ENCODE peak calls at places on chromosomes 12 and 14, in six cellular contexts. X is heart left ventricle, F is tibial nerve, V is Peyer's patch, Z is HepG2, M is A549. P is an unnamed sample.

GRCh38 chr12:124369055-124369900 is 74.4 kb downstream of the RFLNA start:
- DNase-seq in V (peak), M (no peak), Z (peak), X (peak), F (peak), P (peak)

GRCh38 chr14:99590746-99591555 is 13.1 kb downstream of the CCDC85C start:
- DNase-seq in M (no peak), F (no peak), Z (no peak), X (no peak), V (no peak), P (no peak)

GRCh38 chr12:28941248-28941647 is 207.8 kb upstream of the FAR2 start:
- DNase-seq in X (no peak), M (no peak), F (no peak), V (no peak), Z (no peak), P (no peak)

GRCh38 chr12:104201238-104202001 is 14.2 kb upstream of the TXNRD1 start:
- DNase-seq in M (peak), Z (peak), F (no peak), X (no peak), V (peak), P (peak)

GRCh38 chr12:105814283-105814682 is 324.5 kb downstream of the NUAK1 start:
- DNase-seq in M (no peak), V (no peak), F (no peak), X (no peak), Z (no peak), P (no peak)

GRCh38 chr12:7042847-7043246 is 17.7 kb upstream of the C1S start:
- DNase-seq in Z (peak), F (no peak), M (peak), X (no peak), V (no peak), P (no peak)

GRCh38 chr14:99872786-99873440 is 79.7 kb downstream of the EML1 start:
- DNase-seq in Z (no peak), F (no peak), V (no peak), M (no peak), X (no peak), P (no peak)

GRCh38 chr14:65210827-65211192 is 108.5 kb upstream of the MAX start:
- DNase-seq in F (no peak), V (no peak), X (no peak), M (no peak), Z (no peak), P (no peak)

GRCh38 chr12:68237523-68238070 is 12.0 kb upstream of the IL26 start:
- DNase-seq in F (no peak), M (no peak), X (no peak), Z (no peak), V (no peak), P (no peak)

GRCh38 chr12:133220521-133220920 is 15.2 kb downstream of the ANHX start:
- DNase-seq in M (no peak), X (no peak), Z (no peak), V (no peak), F (no peak), P (no peak)

GRCh38 chr14:24279301-24280186 is 8.1 kb upstream of the RABGGTA start:
- DNase-seq in M (no peak), X (peak), Z (no peak), V (peak), F (no peak), P (no peak)

GRCh38 chr12:94779520-94779919 is 129.2 kb upstream of the TMCC3 start:
- DNase-seq in M (no peak), F (no peak), V (no peak), Z (no peak), X (no peak), P (no peak)

GRCh38 chr12:93571854-93572711 is at the start of gene SOCS2:
- DNase-seq in F (no peak), X (peak), V (peak), Z (no peak), M (peak), P (no peak)

GRCh38 chr14:60510976-60511599 is 2.1 kb downstream of the SIX6 start:
- DNase-seq in M (no peak), X (no peak), F (no peak), Z (no peak), V (no peak), P (no peak)

GRCh38 chr12:120961604-120962486 is 16.5 kb upstream of the HNF1A start:
- DNase-seq in F (peak), M (peak), V (no peak), Z (no peak), X (peak), P (no peak)

GRCh38 chr12:106586803-106587684 is 4.2 kb downstream of the RFX4 start:
- DNase-seq in V (no peak), M (no peak), Z (no peak), X (no peak), F (no peak), P (no peak)

GRCh38 chr14:86296173-86296572 is 766.2 kb downstream of the FLRT2 start:
- DNase-seq in F (no peak), X (no peak), V (no peak), Z (no peak), M (no peak), P (no peak)

GRCh38 chr12:47124451-47124850 is 44.7 kb upstream of the AMIGO2 start:
- DNase-seq in M (no peak), V (no peak), Z (no peak), F (no peak), X (no peak), P (no peak)

GRCh38 chr12:70536650-70537049 is 100.6 kb downstream of the PTPRB start:
- DNase-seq in V (no peak), F (no peak), M (no peak), Z (no peak), X (no peak), P (no peak)

GRCh38 chr12:125225641-125226040 is 160.4 kb downstream of the AACS start:
- DNase-seq in M (no peak), V (no peak), F (no peak), X (no peak), Z (no peak), P (no peak)

GRCh38 chr12:24709201-24709600 is 239.7 kb downstream of the BCAT1 start:
- DNase-seq in Z (no peak), V (no peak), M (no peak), F (no peak), X (no peak), P (no peak)

GRCh38 chr12:23132357-23132756 is 507.4 kb downstream of the ETNK1 start:
- DNase-seq in X (no peak), M (no peak), F (no peak), V (no peak), Z (no peak), P (no peak)

GRCh38 chr14:60650382-60650961 is 1.2 kb upstream of the SIX1 start:
- DNase-seq in F (no peak), X (no peak), M (no peak), V (no peak), Z (no peak), P (no peak)

GRCh38 chr14:67491285-67491684 is 2.8 kb upstream of the TMEM229B start:
- DNase-seq in M (no peak), V (no peak), X (no peak), F (no peak), Z (no peak), P (no peak)

GRCh38 chr14:35121026-35121886 is 534 bp downstream of the PPP2R3C start:
- DNase-seq in V (no peak), M (peak), F (no peak), Z (no peak), X (no peak), P (no peak)

GRCh38 chr14:61470261-61470953 is 149.0 kb downstream of the PRKCH start:
- DNase-seq in Z (no peak), X (peak), F (no peak), V (no peak), M (no peak), P (no peak)

GRCh38 chr12:105721051-105721825 is 390.7 kb downstream of the C12orf75 start:
- DNase-seq in V (no peak), X (no peak), M (no peak), F (no peak), Z (no peak), P (no peak)

GRCh38 chr14:58171090-58171489 is 19.1 kb upstream of the ARMH4 start:
- DNase-seq in F (peak), M (peak), V (no peak), Z (peak), X (peak), P (peak)

GRCh38 chr12:106954462-106955376 is 988 bp upstream of the TMEM263 start:
- DNase-seq in M (no peak), Z (no peak), F (peak), X (peak), V (peak), P (peak)

GRCh38 chr12:6953417-6954315 is 2.5 kb downstream of the PTPN6 start:
- DNase-seq in M (no peak), X (peak), Z (no peak), V (peak), F (no peak), P (no peak)

GRCh38 chr12:47739297-47739696 is 14.0 kb upstream of the ENDOU start:
- DNase-seq in M (no peak), Z (no peak), F (no peak), X (peak), V (no peak), P (no peak)

GRCh38 chr14:104355101-104355691 is 216.8 kb downstream of the KIF26A start:
- DNase-seq in Z (no peak), F (no peak), M (no peak), V (no peak), X (peak), P (peak)

GRCh38 chr12:55019784-55020183 is at the start of gene NEUROD4:
- DNase-seq in V (no peak), X (peak), F (no peak), M (no peak), Z (peak), P (peak)

GRCh38 chr12:106133136-106134087 is 5.3 kb downstream of the NUAK1 start:
- DNase-seq in M (peak), Z (no peak), X (no peak), F (no peak), V (no peak), P (no peak)

GRCh38 chr12:29216266-29216665 is 67.2 kb downstream of the FAR2 start:
- DNase-seq in M (no peak), Z (no peak), F (no peak), V (no peak), X (no peak), P (no peak)

GRCh38 chr12:124191024-124191359 is 103.9 kb upstream of the RFLNA start:
- DNase-seq in M (no peak), X (no peak), Z (no peak), F (no peak), V (no peak), P (no peak)

GRCh38 chr12:21831671-21832357 is 57.3 kb upstream of the KCNJ8 start:
- DNase-seq in Z (no peak), F (no peak), M (no peak), V (no peak), X (peak), P (peak)

GRCh38 chr14:101475468-101476257 is 85.6 kb upstream of the DIO3 start:
- DNase-seq in M (peak), F (no peak), X (no peak), Z (peak), V (no peak), P (peak)
- TF ChIP-seq POLR2A in M (no peak), F (no peak), X (no peak), Z (no peak), V (no peak), P (no peak)

GRCh38 chr12:32261638-32262037 is 137.7 kb upstream of the FGD4 start:
- DNase-seq in M (no peak), X (no peak), V (no peak), F (no peak), Z (peak), P (no peak)
- TF ChIP-seq CTCF in M (peak), X (no peak), V (no peak), F (no peak), Z (peak), P (no peak)

GRCh38 chr12:13203028-13203922 is 6.7 kb downstream of the EMP1 start:
- DNase-seq in F (peak), X (peak), Z (no peak), M (no peak), V (no peak), P (peak)
- H3K4me3 ChIP-seq in F (no peak), X (no peak), Z (no peak), M (no peak), V (no peak), P (no peak)

GRCh38 chr12:30696103-30696408 is 387 bp upstream of the IPO8 start:
- DNase-seq in X (no peak), F (no peak), M (no peak), Z (no peak), V (no peak), P (no peak)

GRCh38 chr12:30694412-30694955 is 1.2 kb downstream of the IPO8 start:
- DNase-seq in Z (no peak), V (no peak), F (no peak), M (no peak), X (no peak), P (no peak)

GRCh38 chr12:30694971-30695326 is 720 bp downstream of the IPO8 start:
- DNase-seq in V (peak), X (peak), M (peak), F (no peak), Z (peak), P (no peak)

GRCh38 chr12:30696486-30696885 is 817 bp upstream of the IPO8 start:
- DNase-seq in X (no peak), M (no peak), F (no peak), Z (no peak), V (no peak), P (no peak)

DNA sequence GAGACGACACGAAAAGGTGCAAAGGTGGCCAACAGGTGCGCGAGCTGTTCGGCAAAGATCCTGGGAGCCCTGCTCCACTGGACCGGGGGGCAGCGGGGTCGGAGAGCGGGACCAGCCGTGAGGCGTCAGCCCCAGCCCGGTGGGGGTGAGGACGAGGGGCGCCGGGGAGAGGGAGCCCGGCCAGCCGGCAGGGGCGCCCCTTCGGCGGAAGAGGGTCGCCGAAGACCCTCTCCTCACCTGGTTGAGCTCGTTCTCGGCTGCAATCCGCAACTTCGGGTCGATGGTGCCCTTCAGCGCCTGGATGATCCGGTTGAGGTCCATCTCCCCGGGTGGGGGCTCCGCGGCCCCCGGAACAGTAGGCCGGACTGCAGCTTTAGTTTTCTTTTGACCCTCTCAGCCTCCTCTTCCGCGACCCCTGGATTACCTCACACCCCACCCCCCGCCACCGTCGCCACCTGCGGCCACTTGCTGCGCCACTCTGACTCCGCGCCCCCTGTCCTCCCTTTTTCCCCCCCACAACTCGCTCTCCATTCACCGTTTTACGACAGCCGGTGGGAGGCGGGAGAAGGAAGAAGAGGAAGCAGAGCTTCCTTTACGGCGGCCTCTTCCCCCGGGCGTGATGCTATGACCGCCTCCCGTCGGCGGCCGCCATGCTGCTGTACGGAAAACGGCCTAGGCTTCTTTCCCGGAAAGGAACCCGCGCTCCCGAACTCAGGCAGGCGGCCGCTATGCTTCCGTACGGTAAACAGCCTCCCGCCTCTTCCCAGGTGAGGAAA is at the start of gene IPO8:
- DNase-seq in X (peak), M (peak), V (peak), F (peak), Z (peak), P (peak)
- TF ChIP-seq POLR2A in X (no peak), M (peak), V (no peak), F (no peak), Z (peak), P (no peak)

DNA sequence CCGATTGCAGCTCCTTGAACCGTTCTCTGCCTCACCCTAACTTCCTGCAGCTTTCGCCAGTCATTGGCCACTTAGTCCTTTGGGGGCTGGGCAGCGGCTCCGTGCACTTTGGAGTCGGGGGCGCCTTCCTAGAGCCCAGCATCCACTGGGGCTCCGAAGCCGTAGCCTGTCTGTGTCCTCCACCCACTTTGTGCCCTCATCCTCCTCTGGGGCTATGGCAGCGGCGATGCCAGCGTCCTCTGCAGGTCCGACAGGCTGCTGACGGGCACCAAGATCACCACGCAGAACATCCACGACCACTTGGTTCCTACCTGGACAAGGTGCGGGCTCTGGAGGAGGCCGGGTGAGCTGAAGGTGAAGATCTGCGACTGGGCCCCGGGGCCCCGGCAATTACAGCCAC is 11.8 kb upstream of the A2M start:
- DNase-seq in F (no peak), X (no peak), Z (no peak), V (no peak), M (no peak), P (no peak)
- TF ChIP-seq CTCF in F (no peak), X (no peak), Z (no peak), V (no peak), M (no peak), P (no peak)

DNA sequence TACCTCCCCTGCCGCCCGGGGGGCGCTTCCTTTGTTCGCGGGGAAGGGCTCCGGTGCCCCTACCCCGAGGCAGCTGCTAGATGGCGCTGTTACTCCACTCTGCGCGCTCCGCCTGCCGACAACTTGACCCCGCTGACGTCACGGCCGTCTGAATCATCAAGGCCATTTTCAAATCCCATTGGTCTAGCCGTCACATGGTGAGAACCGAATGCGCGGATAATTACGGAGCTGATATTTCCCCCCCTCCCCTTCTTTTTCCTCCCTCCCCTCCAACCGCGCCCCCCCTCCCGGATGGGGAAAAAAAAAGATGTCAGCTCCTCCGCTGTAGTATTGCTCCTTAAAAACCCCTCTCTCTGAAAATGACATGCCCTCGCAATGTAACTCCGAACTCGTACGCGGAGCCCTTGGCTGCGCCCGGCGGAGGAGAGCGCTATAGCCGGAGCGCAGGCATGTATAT is at the start of gene HOXC10:
- DNase-seq in F (peak), X (peak), V (peak), Z (peak), M (peak), P (peak)
- H3K4me3 ChIP-seq in F (peak), X (no peak), V (peak), Z (no peak), M (peak), P (peak)

DNA sequence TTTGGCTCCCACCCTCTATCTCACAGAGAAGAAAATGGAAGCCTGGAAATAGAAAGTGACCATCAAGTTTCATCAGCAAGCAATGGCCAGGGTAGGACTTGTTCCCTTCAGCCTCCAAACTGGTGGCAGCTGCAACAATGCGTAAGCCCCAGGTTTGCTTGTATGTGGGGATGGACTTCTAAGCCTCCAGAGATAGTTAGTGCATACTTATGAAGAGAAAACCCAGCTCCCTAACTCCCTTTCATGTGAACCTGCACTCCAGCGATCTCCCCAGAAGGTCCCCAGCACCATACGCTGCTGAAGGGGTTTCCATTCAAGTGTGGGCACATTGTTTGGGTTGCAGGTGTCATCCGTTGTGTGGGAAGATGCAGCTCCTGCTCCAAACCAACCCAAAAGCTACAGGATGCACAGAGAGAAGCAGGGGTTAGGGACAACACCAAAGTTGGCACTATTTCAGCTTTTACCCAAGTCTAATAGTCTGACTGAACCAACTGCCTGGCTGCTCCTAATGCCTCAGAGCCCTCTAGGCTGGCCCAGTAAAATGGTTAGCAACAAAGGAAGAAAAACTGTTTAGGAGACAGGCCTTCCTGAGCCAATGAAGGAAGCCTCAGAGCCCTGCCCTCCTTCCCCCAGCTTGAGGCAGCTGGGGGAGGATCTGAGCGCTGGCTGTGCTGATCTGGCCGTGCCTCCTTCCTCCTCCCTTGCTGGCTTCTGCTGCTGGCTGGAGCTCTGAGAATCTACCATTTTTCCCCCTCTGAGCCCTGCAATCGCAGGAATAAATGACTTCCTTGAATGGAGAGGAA is 12.3 kb downstream of the ZFP36L1 start:
- DNase-seq in F (no peak), V (no peak), X (peak), M (no peak), Z (no peak), P (peak)
- TF ChIP-seq POLR2A in F (no peak), V (no peak), X (no peak), M (no peak), Z (no peak), P (no peak)

DNA sequence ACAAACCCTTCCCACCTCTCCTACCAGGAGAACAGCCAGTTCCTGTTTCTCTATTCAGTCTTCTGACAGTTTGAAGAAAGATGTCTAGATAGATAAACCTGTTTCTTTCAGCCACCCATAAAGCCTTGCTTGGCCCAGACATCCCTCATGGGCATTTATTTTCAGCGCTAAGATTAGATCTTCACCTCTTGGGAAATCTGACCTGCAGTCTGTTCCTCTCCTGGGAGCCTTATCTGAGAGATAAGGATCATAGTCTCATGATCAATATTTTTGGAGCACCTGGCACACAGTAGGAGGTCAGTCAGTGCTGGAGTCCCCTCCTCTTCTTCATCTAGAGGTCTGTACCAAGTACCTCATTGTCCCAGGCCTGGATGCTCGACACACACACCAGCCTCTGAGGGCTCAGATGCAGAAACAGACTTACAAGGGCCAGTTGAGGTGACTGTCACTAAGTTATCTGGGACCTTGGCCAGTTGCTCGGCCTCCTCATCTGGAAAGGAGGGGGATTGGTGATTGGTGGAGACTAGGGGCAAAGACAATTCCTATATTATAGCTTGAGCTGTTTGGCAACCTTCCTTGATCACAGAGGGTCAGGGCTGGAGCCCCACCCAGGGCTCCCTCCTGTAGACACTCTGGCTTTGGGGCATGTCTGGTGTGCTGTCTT is 18.2 kb downstream of the ACVRL1 start:
- DNase-seq in F (no peak), V (no peak), Z (no peak), X (no peak), M (no peak), P (peak)
- TF ChIP-seq CTCF in F (no peak), V (no peak), Z (no peak), X (no peak), M (no peak), P (no peak)